ENCODE peak calls at places on chromosomes 3 and 15, in seven cellular contexts. C is mucosa of descending colon, Z is left ventricle myocardium inferior, U is IMR-90, D is kidney, K is heart left ventricle, W is stomach. N is an unnamed sample.
A peak's percentile ranks its signal among the peaks of the same experiment; 100 is the strongest.

GRCh38 chr3:113271189-113271588 is 59.8 kb downstream of the BOC start:
- DNase-seq in D (peak; percentile 41), K (no peak), Z (no peak), W (no peak), C (no peak), U (no peak), N (no peak)

GRCh38 chr3:174424656-174425055 is 434.5 kb upstream of the NAALADL2 start:
- DNase-seq in K (no peak), Z (no peak), W (no peak), D (no peak), C (no peak), U (no peak), N (no peak)

GRCh38 chr3:11475324-11475723 is 168.4 kb downstream of the VGLL4 start:
- DNase-seq in K (no peak), W (no peak), Z (no peak), D (no peak), U (no peak), C (no peak), N (no peak)

GRCh38 chr15:98796685-98797084 is 148.3 kb downstream of the IGF1R start:
- DNase-seq in D (no peak), W (peak; percentile 53), Z (no peak), C (no peak), U (no peak), K (no peak), N (no peak)

GRCh38 chr15:79897380-79897678 is 515 bp upstream of the MTHFS start:
- DNase-seq in K (no peak), D (no peak), U (no peak), W (no peak), C (no peak), Z (no peak), N (no peak)

GRCh38 chr3:190458040-190458439 is 8.3 kb upstream of the TMEM207 start:
- DNase-seq in W (no peak), U (no peak), D (no peak), Z (no peak), C (no peak), K (no peak), N (no peak)

GRCh38 chr3:9778102-9778501 is 8.4 kb upstream of the CAMK1 start:
- DNase-seq in W (no peak), K (no peak), D (no peak), Z (no peak), U (peak; percentile 82), C (no peak), N (no peak)

GRCh38 chr3:45143673-45144670 is 2.2 kb downstream of the CDCP1 start:
- DNase-seq in W (no peak), Z (no peak), D (no peak), K (no peak), U (no peak), C (no peak), N (no peak)

GRCh38 chr3:146974001-146974400 is 368.9 kb upstream of the PLSCR5 start:
- DNase-seq in D (no peak), W (no peak), Z (no peak), U (no peak), C (no peak), K (no peak), N (no peak)

GRCh38 chr3:10725846-10726245 is 90.2 kb upstream of the SLC6A11 start:
- DNase-seq in K (no peak), U (no peak), W (no peak), C (no peak), Z (no peak), D (no peak), N (no peak)

GRCh38 chr3:138942861-138943623 is 3.9 kb downstream of the FOXL2 start:
- DNase-seq in W (no peak), Z (no peak), U (no peak), K (no peak), C (no peak), D (no peak), N (no peak)

GRCh38 chr15:48168626-48169025 is 9.5 kb downstream of the MYEF2 start:
- DNase-seq in C (no peak), Z (no peak), U (no peak), W (no peak), K (no peak), D (no peak), N (no peak)

GRCh38 chr15:75796321-75796720 is 46.9 kb upstream of the UBE2Q2 start:
- DNase-seq in Z (no peak), U (no peak), C (no peak), W (no peak), D (no peak), K (no peak), N (no peak)

GRCh38 chr15:57112178-57112577 is 193.7 kb downstream of the TCF12 start:
- DNase-seq in U (peak; percentile 43), C (no peak), W (no peak), K (no peak), Z (no peak), D (no peak), N (no peak)

GRCh38 chr15:84956199-84956598 is 25.5 kb upstream of the PDE8A start:
- DNase-seq in C (no peak), U (no peak), K (no peak), D (no peak), W (no peak), Z (no peak), N (no peak)

GRCh38 chr15:33516563-33516962 is 205.8 kb downstream of the RYR3 start:
- DNase-seq in W (no peak), C (no peak), U (no peak), K (no peak), Z (no peak), D (no peak), N (no peak)

GRCh38 chr3:14037211-14037610 is 87.5 kb downstream of the CHCHD4 start:
- DNase-seq in D (no peak), C (no peak), K (no peak), W (no peak), Z (no peak), U (no peak), N (no peak)

GRCh38 chr15:48733615-48734014 is 77.3 kb downstream of the CEP152 start:
- DNase-seq in Z (no peak), K (no peak), U (no peak), W (no peak), C (no peak), D (no peak), N (no peak)

GRCh38 chr3:114762144-114762543 is 384.9 kb downstream of the ZBTB20 start:
- DNase-seq in D (no peak), C (no peak), U (no peak), Z (no peak), W (no peak), K (no peak), N (no peak)

GRCh38 chr15:40787344-40787841 is 17.6 kb downstream of the C15orf62 start:
- DNase-seq in U (peak; percentile 62), C (peak; percentile 87), W (peak; percentile 88), K (no peak), D (peak; percentile 88), Z (no peak), N (peak; percentile 91)

GRCh38 chr15:41180206-41180789 is 50.3 kb downstream of the EXD1 start:
- DNase-seq in Z (no peak), U (peak; percentile 64), C (no peak), K (no peak), W (no peak), D (no peak), N (no peak)

GRCh38 chr3:127588675-127589577 is 1.6 kb downstream of the TPRA1 start:
- DNase-seq in W (no peak), U (peak; percentile 72), K (no peak), Z (no peak), D (no peak), C (no peak), N (peak; percentile 70)

GRCh38 chr15:33226559-33227181 is 32.2 kb upstream of the FMN1 start:
- DNase-seq in W (peak; percentile 66), C (peak; percentile 16), Z (no peak), U (no peak), K (peak; percentile 55), D (no peak), N (peak; percentile 11)

GRCh38 chr15:25862087-25862468 is 1.0 kb downstream of the ATP10A start:
- DNase-seq in C (no peak), K (no peak), U (peak; percentile 33), Z (no peak), W (no peak), D (no peak), N (no peak)

GRCh38 chr3:167820114-167820865 is 84.8 kb downstream of the SERPINI1 start:
- DNase-seq in K (no peak), C (no peak), Z (no peak), U (no peak), W (no peak), D (peak; percentile 61), N (no peak)

GRCh38 chr3:97882975-97883598 is 61.3 kb downstream of the CRYBG3 start:
- DNase-seq in D (no peak), Z (no peak), K (no peak), U (peak; percentile 66), W (peak; percentile 44), C (no peak), N (peak; percentile 74)

DNA sequence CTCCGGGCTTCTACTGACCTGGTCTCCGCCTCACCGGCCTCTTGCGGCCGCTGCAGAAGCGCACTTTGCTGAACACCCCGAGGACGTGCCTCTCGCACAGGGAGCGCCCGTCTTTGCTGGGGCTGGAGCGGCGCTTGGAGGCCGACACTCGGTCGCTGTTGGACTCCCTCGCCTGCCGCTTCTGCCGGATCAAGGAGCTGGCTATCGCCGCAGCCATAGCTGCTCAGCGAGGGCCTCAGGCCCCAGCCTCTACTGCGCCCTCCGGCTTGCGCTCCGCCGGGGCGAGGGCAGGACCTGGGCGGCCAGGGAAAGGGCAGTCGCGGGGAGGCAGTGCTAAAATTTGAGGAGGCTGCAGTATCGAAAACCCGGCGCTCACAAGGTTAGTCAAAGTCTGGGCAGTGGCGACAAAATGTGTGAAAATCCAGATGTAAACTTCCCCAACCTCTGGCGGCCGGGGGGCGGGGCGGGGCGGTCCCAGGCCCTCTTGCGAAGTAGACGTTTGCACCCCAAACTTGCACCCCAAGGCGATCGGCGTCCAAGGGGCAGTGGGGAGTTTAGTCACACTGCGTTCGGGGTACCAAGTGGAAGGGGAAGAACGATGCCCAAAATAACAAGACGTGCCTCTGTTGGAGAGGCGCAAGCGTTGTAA is 319.2 kb downstream of the FGF12 start:
- DNase-seq in Z (peak; percentile 14), K (no peak), W (no peak), C (no peak), U (no peak), D (peak; percentile 80), N (no peak)
- H3K4me3 ChIP-seq in Z (peak overlapping the region; percentile 71), K (peak overlapping the region; percentile 62), W (peak overlapping the region; percentile 56), C (no peak overlapping the region), U (no peak overlapping the region), D (peak overlapping the region; percentile 52), N (no peak overlapping the region)

DNA sequence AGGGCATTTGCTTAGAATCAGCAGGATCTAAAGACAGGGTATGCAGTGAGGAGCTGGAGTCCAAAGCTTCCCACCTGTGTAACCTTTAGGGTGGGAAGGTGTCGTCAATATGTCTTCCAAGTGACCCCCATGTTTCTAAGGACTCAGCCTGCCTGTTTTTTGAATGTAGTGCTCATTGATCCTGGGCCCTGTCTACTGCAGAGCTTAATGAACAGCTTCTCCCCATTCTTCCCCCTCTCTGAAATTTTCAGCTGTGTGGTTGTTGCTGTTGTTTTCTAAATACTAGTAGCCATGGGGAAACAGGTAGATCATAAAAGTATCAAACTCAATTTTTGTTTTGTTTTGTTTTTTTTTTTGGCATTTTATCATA is 39.7 kb downstream of the MBNL1 start:
- DNase-seq in W (no peak), K (no peak), C (no peak), D (no peak), U (no peak), Z (no peak), N (no peak)
- H3K4me1 ChIP-seq in W (peaks cover 26% of the 10 kb centered on the region), K (peaks cover 67% of the 10 kb centered on the region), C (peaks cover 57% of the 10 kb centered on the region), D (peaks cover 18% of the 10 kb centered on the region), U (peaks cover 17% of the 10 kb centered on the region), Z (peaks cover 80% of the 10 kb centered on the region), N (peaks cover 45% of the 10 kb centered on the region)

GRCh38 chr3:62667714-62668113 is 207.5 kb downstream of the CADPS start:
- DNase-seq in D (no peak), Z (no peak), W (no peak), C (no peak), U (no peak), K (no peak), N (no peak)
- TF ChIP-seq CTCF in D (no peak), Z (no peak), W (no peak), C (no peak), U (no peak), K (no peak), N (no peak)

GRCh38 chr15:78620839-78621421 is at the start of gene CHRNA3:
- DNase-seq in U (no peak), Z (no peak), K (no peak), C (no peak), D (no peak), W (peak; percentile 9), N (no peak)
- H3K4me3 ChIP-seq in U (no peak within 1 kb of the TSS), Z (peak within 1 kb of the TSS; percentile 61), K (peak within 1 kb of the TSS; percentile 46), C (no peak within 1 kb of the TSS), D (no peak within 1 kb of the TSS), W (peak within 1 kb of the TSS; percentile 47), N (no peak within 1 kb of the TSS)